ENCODE peak calls at places on chromosomes 16 and 17, in four cellular contexts. L is caudate nucleus; W is stimulated activated CD4-positive, alpha-beta T cell treated with anti-CD3 and anti-CD28 coated beads, Interleukin-4, amount 100 ng/mL, for 24 hours; T is HuH-7.5. K is an unnamed sample.

GRCh38 chr17:5464717-5465507 is 3.9 kb downstream of the DHX33 start:
- DNase-seq in L (no peak), W (no peak), T (no peak), K (no peak)

GRCh38 chr17:27473748-27474609 is 17.7 kb downstream of the KSR1 start:
- DNase-seq in L (no peak), W (peak; percentile 87), T (no peak), K (no peak)

GRCh38 chr16:23905027-23905426 is 69.2 kb downstream of the PRKCB start:
- DNase-seq in L (no peak), W (no peak), T (no peak), K (no peak)

GRCh38 chr16:1918312-1918889 is at the start of gene HS3ST6:
- DNase-seq in L (no peak), W (no peak), T (no peak), K (no peak)

GRCh38 chr17:6374761-6375312 is 60.1 kb downstream of the AIPL1 start:
- DNase-seq in L (peak; percentile 6), W (peak; percentile 83), T (no peak), K (peak; percentile 57)

GRCh38 chr17:27078296-27078695 is 215.6 kb upstream of the WSB1 start:
- DNase-seq in L (no peak), W (no peak), T (no peak), K (no peak)

GRCh38 chr17:22461460-22462145 is 769.3 kb downstream of the KCNJ18 start:
- DNase-seq in L (no peak), W (no peak), T (no peak), K (no peak)

GRCh38 chr17:81480140-81480917 is 32.3 kb downstream of the ACTG1 start:
- DNase-seq in L (no peak), W (no peak), T (peak; percentile 67), K (no peak)

GRCh38 chr17:32658470-32659418 is 172.0 kb downstream of the CDK5R1 start:
- DNase-seq in L (no peak), W (no peak), T (no peak), K (no peak)

GRCh38 chr17:37107406-37108083 is 158.8 kb downstream of the AATF start:
- DNase-seq in L (no peak), W (no peak), T (no peak), K (no peak)

GRCh38 chr17:44781553-44782348 is 23.0 kb downstream of the ADAM11 start:
- DNase-seq in L (no peak), W (no peak), T (no peak), K (no peak)

GRCh38 chr17:37755455-37755854 is 10.6 kb upstream of the HNF1B start:
- DNase-seq in L (no peak), W (no peak), T (no peak), K (no peak)

GRCh38 chr17:78415821-78416301 is 37.4 kb downstream of the PGS1 start:
- DNase-seq in L (no peak), W (no peak), T (no peak), K (no peak)

GRCh38 chr17:59420901-59421300 is 89.4 kb downstream of the YPEL2 start:
- DNase-seq in L (no peak), W (no peak), T (no peak), K (no peak)

GRCh38 chr16:77191259-77191969 is 424 bp downstream of the MON1B start:
- DNase-seq in L (no peak), W (peak; percentile 30), T (no peak), K (no peak)

GRCh38 chr16:17227278-17227677 is 243.5 kb downstream of the XYLT1 start:
- DNase-seq in L (no peak), W (no peak), T (no peak), K (peak; percentile 12)

GRCh38 chr17:50634123-50634914 is at the start of gene ABCC3:
- DNase-seq in L (no peak), W (no peak), T (peak; percentile 77), K (no peak)